ENCODE peak calls at places on chromosomes 4 and X, in five cellular contexts. O is GM10248, C is fibroblast of lung, M is left ventricle myocardium inferior, H is omental fat pad. N is an unnamed sample.

GRCh38 chrX:51496501-51497291 is at the start of gene NUDT11:
- DNase-seq in O (peak; percentile 32), C (peak; percentile 72), M (peak; percentile 48), H (no peak), N (peak; percentile 76)

GRCh38 chrX:65643046-65643785 is 24.2 kb upstream of the MSN start:
- DNase-seq in O (no peak), C (peak; percentile 63), M (no peak), H (no peak), N (no peak)

GRCh38 chr4:151097759-151098158 is 1.7 kb upstream of the RPS3A start:
- DNase-seq in O (no peak), C (no peak), M (no peak), H (no peak), N (no peak)

GRCh38 chr4:19987746-19988145 is 264.0 kb upstream of the SLIT2 start:
- DNase-seq in O (no peak), C (peak; percentile 75), M (no peak), H (no peak), N (no peak)

GRCh38 chr4:76696109-76696508 is 201.8 kb downstream of the SOWAHB start:
- DNase-seq in O (no peak), C (peak; percentile 73), M (no peak), H (no peak), N (no peak)

GRCh38 chr4:5824635-5825034 is 68.3 kb downstream of the CRMP1 start:
- DNase-seq in O (peak; percentile 40), C (peak; percentile 38), M (no peak), H (no peak), N (no peak)

GRCh38 chrX:53263597-53264094 is 17.7 kb downstream of the IQSEC2 start:
- DNase-seq in O (no peak), C (peak; percentile 74), M (no peak), H (no peak), N (no peak)

GRCh38 chr4:168598191-168598590 is 101.3 kb downstream of the PALLD start:
- DNase-seq in O (no peak), C (no peak), M (no peak), H (no peak), N (no peak)

GRCh38 chrX:69503228-69503834 is 795 bp upstream of the NALF2 start:
- DNase-seq in O (no peak), C (no peak), M (no peak), H (no peak), N (no peak)

GRCh38 chrX:155148724-155149537 is 67.3 kb upstream of the VBP1 start:
- DNase-seq in O (peak; percentile 15), C (no peak), M (no peak), H (no peak), N (no peak)

GRCh38 chr4:62816566-62816965 is 1592.7 kb downstream of the TECRL start:
- DNase-seq in O (no peak), C (no peak), M (no peak), H (no peak), N (no peak)

GRCh38 chrX:49664824-49665223 is 31.0 kb downstream of the PAGE1 start:
- DNase-seq in O (no peak), C (no peak), M (no peak), H (no peak), N (no peak)

GRCh38 chr4:104486702-104487101 is 8.0 kb downstream of the CXXC4 start:
- DNase-seq in O (no peak), C (no peak), M (no peak), H (no peak), N (no peak)

GRCh38 chr4:25890653-25891485 is 23.2 kb upstream of the SMIM20 start:
- DNase-seq in O (no peak), C (no peak), M (no peak), H (no peak), N (no peak)

GRCh38 chr4:128782875-128783614 is 26.5 kb upstream of the JADE1 start:
- DNase-seq in O (no peak), C (peak; percentile 79), M (no peak), H (no peak), N (no peak)

GRCh38 chr4:16079046-16079445 is 4.8 kb downstream of the PROM1 start:
- DNase-seq in O (peak; percentile 50), C (peak; percentile 38), M (no peak), H (no peak), N (no peak)

GRCh38 chr4:75723117-75723801 is 1.1 kb upstream of the USO1 start:
- DNase-seq in O (no peak), C (peak; percentile 72), M (no peak), H (no peak), N (no peak)

GRCh38 chr4:94826206-94826605 is 68.5 kb downstream of the BMPR1B start:
- DNase-seq in O (no peak), C (peak; percentile 4), M (no peak), H (no peak), N (no peak)

GRCh38 chr4:151325320-151326246 is at the start of gene SH3D19:
- DNase-seq in O (peak; percentile 20), C (peak; percentile 76), M (peak; percentile 76), H (no peak), N (peak; percentile 25)

GRCh38 chrX:13470680-13470967 is 98.8 kb upstream of the EGFL6 start:
- DNase-seq in O (no peak), C (no peak), M (no peak), H (no peak), N (no peak)

GRCh38 chr4:35818520-35818919 is 425.8 kb downstream of the ARAP2 start:
- DNase-seq in O (no peak), C (no peak), M (no peak), H (no peak), N (no peak)

GRCh38 chr4:111989817-111990216 is 155.4 kb upstream of the FAM241A start:
- DNase-seq in O (no peak), C (no peak), M (no peak), H (no peak), N (no peak)

GRCh38 chrX:538311-538710 is 92.3 kb upstream of the SHOX start:
- DNase-seq in O (no peak), C (no peak), M (no peak), H (no peak), N (no peak)

GRCh38 chrX:48945517-48946348 is 11.7 kb downstream of the OTUD5 start:
- DNase-seq in O (peak; percentile 62), C (peak; percentile 29), M (peak; percentile 22), H (no peak), N (peak; percentile 46)

GRCh38 chr4:8818063-8818881 is 53.4 kb downstream of the HMX1 start:
- DNase-seq in O (no peak), C (no peak), M (no peak), H (peak; percentile 3), N (no peak)

DNA sequence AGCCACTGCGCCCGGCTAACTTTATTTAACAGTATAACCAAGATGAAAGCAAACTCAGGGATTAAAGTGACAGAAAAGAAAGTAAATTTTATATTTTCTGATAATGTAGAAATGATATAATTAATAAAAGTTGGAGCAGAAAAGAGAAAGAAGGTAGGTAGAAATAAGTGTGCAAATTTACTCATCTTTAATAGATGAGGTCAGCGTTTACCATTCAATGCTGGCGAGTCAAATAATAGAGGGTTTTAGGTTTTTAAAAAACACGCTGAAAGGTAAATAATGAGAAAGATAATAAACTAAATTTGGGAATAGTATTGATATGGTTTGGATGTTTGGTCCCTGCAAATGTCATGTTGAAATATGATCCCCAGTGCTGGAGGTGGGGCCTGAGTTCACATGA is 13.6 kb downstream of the CDKN2AIP start:
- DNase-seq in O (no peak), C (no peak), M (no peak), H (no peak), N (no peak)
- TF ChIP-seq CTCF in O (no peak), C (no peak), M (no peak), H (no peak), N (no peak)

DNA sequence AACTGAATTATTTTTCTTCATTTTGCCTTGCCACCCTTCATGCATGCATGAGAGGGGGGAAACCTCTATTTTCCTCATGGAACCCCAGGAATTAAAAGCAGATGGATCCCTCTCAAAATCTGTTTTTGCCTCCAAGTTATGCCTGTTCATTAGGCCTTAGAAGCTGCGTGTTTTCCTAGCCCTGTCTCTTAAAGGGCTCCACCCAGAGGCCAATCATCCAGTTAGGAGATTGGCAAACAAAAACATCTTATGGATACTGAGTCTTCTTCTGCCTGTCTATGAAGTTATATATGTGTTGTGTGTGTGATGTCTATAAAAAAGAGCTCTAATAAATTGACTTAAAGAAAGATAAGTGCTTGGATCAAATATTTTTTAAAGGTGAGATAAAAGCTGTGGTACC is 142.9 kb downstream of the ANAPC10 start:
- DNase-seq in O (no peak), C (no peak), M (no peak), H (no peak), N (no peak)
- TF ChIP-seq CTCF in O (no peak), C (no peak), M (no peak), H (no peak), N (no peak)

GRCh38 chrX:44308869-44309268 is 34.6 kb downstream of the EFHC2 start:
- DNase-seq in O (no peak), C (no peak), M (no peak), H (no peak), N (no peak)

GRCh38 chrX:44306336-44306735 is 37.1 kb downstream of the EFHC2 start:
- DNase-seq in O (no peak), C (peak; percentile 28), M (no peak), H (no peak), N (no peak)

GRCh38 chrX:44299177-44299576 is 44.3 kb downstream of the EFHC2 start:
- DNase-seq in O (no peak), C (peak; percentile 25), M (no peak), H (no peak), N (no peak)

GRCh38 chrX:44305921-44306320 is 37.6 kb downstream of the EFHC2 start:
- DNase-seq in O (no peak), C (no peak), M (no peak), H (no peak), N (no peak)

DNA sequence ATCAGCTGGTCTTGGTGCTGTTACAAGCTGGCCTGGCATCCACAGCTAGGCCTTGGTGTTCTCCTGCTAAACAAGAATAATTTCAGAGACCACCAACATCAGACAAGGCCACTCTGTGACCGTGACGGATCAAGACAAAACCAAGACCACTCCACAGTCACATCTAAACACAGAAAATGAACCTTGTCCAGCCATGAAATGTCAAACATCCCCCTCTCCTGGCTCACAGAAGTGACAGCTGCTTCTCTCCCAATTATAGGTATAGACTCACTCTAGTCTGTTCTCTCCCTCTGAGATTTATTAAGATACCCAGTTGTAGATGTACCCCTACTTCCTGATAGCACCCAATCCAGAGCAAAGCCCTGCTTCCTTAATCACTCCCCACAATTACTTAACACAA is 40.4 kb downstream of the EFHC2 start:
- DNase-seq in O (no peak), C (no peak), M (no peak), H (no peak), N (no peak)
- TF ChIP-seq CTCF in O (no peak), C (no peak), M (no peak), H (no peak), N (no peak)

GRCh38 chrX:114717921-114718320 is 134.0 kb downstream of the HTR2C start:
- DNase-seq in O (no peak), C (no peak), M (no peak), H (no peak), N (no peak)
- TF ChIP-seq CTCF in O (peak; percentile 20), C (no peak), M (no peak), H (no peak), N (peak; percentile 54)

DNA sequence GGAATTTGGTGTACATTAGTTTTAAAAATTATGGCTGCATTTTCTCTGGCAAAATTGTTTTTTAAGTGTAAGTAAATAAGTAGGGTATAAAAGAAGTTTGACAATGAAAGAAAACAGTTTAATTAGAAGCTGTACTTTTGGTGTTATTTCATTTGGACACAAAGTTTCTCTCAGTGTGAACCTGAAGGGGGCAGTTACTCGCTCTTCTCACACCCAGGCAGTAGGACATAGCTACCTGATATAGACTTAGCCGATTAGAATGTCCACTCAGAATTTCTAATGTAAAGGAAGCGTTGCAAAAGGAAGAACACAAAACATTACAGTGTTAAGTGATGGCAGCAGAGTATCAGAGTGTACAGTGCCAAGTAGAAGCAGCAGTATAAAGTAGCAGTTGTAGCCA is 311.9 kb upstream of the TECRL start:
- DNase-seq in O (no peak), C (no peak), M (no peak), H (no peak), N (no peak)
- TF ChIP-seq CTCF in O (no peak), C (no peak), M (no peak), H (no peak), N (no peak)